ENCODE peak calls at places on chromosomes 11 and 22, in eight cellular contexts. F is suprapubic skin, I is WERI-Rb-1, S is right cardiac atrium, R is thoracic aorta, C is heart right ventricle, Q is body of pancreas, Z is uterus. D is an unnamed sample.

GRCh38 chr22:28563636-28564035 is 116.0 kb downstream of the TTC28 start:
- DNase-seq in F (no peak), I (no peak), S (no peak), R (no peak), C (no peak), Q (no peak), Z (no peak), D (no peak)

GRCh38 chr22:42792909-42793847 is 63.9 kb downstream of the ARFGAP3 start:
- DNase-seq in F (no peak), I (no peak), S (peak), R (no peak), C (peak), Q (peak), Z (no peak), D (no peak)

GRCh38 chr22:24146190-24146616 is 35.1 kb upstream of the SUSD2 start:
- DNase-seq in F (no peak), I (peak), S (peak), R (no peak), C (peak), Q (peak), Z (peak), D (peak)

GRCh38 chr11:105315287-105315686 is 175.7 kb upstream of the CARD18 start:
- DNase-seq in F (no peak), I (no peak), S (no peak), R (no peak), C (no peak), Q (no peak), Z (no peak), D (no peak)

GRCh38 chr11:5004429-5005274 is 10.0 kb downstream of the OR51L1 start:
- DNase-seq in F (no peak), I (peak), S (no peak), R (no peak), C (peak), Q (peak), Z (no peak), D (no peak)

GRCh38 chr22:42066133-42066761 is 4.4 kb downstream of the NAGA start:
- DNase-seq in F (no peak), I (no peak), S (no peak), R (no peak), C (no peak), Q (no peak), Z (no peak), D (no peak)

GRCh38 chr11:85947431-85948272 is 92.5 kb downstream of the CCDC83 start:
- DNase-seq in F (no peak), I (no peak), S (no peak), R (no peak), C (peak), Q (no peak), Z (no peak), D (peak)

GRCh38 chr11:7143908-7144307 is 55.1 kb downstream of the RBMXL2 start:
- DNase-seq in F (no peak), I (no peak), S (no peak), R (no peak), C (no peak), Q (no peak), Z (no peak), D (no peak)

GRCh38 chr11:59403546-59403945 is 22.7 kb downstream of the OR5A2 start:
- DNase-seq in F (no peak), I (no peak), S (no peak), R (no peak), C (no peak), Q (no peak), Z (no peak), D (no peak)

GRCh38 chr11:72779495-72780128 is 14.2 kb downstream of the STARD10 start:
- DNase-seq in F (no peak), I (no peak), S (peak), R (no peak), C (no peak), Q (no peak), Z (no peak), D (no peak)

GRCh38 chr11:78432058-78432515 is 14.5 kb upstream of the GAB2 start:
- DNase-seq in F (no peak), I (peak), S (peak), R (no peak), C (no peak), Q (peak), Z (peak), D (no peak)

GRCh38 chr22:39254789-39255298 is 10.1 kb upstream of the PDGFB start:
- DNase-seq in F (no peak), I (no peak), S (no peak), R (no peak), C (peak), Q (no peak), Z (no peak), D (peak)

GRCh38 chr11:117387992-117388765 is 60.5 kb downstream of the CEP164 start:
- DNase-seq in F (no peak), I (no peak), S (no peak), R (no peak), C (no peak), Q (no peak), Z (no peak), D (no peak)

GRCh38 chr11:40722179-40722795 is 737.2 kb downstream of the LRRC4C start:
- DNase-seq in F (no peak), I (peak), S (no peak), R (no peak), C (no peak), Q (peak), Z (no peak), D (no peak)

GRCh38 chr22:43826142-43827093 is 14.3 kb upstream of the EFCAB6 start:
- DNase-seq in F (peak), I (peak), S (peak), R (no peak), C (no peak), Q (peak), Z (no peak), D (no peak)

GRCh38 chr11:129861702-129862107 is 33.7 kb downstream of the NFRKB start:
- DNase-seq in F (no peak), I (no peak), S (no peak), R (no peak), C (peak), Q (peak), Z (peak), D (no peak)

GRCh38 chr11:130671801-130672700 is 223.6 kb downstream of the ADAMTS15 start:
- DNase-seq in F (no peak), I (no peak), S (peak), R (peak), C (peak), Q (peak), Z (peak), D (peak)

GRCh38 chr11:68978931-68979591 is 1.7 kb downstream of the MRGPRD start:
- DNase-seq in F (peak), I (no peak), S (no peak), R (no peak), C (peak), Q (peak), Z (no peak), D (peak)

DNA sequence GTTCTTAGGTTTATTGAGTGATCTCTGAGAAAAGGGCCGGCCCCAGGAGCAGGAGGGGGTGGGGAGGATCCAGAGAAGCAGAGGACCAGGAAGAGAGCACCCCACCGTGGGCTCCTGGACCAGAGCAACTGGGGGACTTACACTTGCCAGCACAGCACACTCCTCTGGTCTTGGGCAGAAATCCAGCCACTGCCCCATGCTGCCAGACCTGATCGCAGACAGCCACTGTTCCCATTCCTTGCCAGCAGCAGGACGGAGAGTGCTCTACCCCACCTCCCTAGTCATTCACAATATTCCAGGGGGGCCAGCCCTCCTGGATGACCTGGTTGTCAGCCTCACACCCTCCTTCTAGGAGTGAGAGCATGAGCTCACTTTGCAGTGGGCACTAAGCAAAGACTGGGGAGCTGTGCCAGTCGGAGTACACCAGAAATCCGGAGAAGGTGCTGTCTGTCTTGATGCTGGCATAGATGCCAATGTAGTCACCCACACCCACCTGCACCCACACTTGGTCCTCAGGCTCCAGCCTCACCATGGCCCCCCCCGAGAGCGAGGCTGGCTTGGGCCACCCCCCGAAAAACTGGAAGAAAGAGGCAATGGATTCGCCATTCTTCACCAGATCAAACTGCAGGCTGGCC is 1.6 kb downstream of the C1QTNF5 start:
- DNase-seq in F (no peak), I (no peak), S (peak), R (no peak), C (no peak), Q (peak), Z (no peak), D (peak)
- H3K4me3 ChIP-seq in F (peak), I (peak), S (peak), R (peak), C (peak), Q (no peak), Z (peak), D (peak)

DNA sequence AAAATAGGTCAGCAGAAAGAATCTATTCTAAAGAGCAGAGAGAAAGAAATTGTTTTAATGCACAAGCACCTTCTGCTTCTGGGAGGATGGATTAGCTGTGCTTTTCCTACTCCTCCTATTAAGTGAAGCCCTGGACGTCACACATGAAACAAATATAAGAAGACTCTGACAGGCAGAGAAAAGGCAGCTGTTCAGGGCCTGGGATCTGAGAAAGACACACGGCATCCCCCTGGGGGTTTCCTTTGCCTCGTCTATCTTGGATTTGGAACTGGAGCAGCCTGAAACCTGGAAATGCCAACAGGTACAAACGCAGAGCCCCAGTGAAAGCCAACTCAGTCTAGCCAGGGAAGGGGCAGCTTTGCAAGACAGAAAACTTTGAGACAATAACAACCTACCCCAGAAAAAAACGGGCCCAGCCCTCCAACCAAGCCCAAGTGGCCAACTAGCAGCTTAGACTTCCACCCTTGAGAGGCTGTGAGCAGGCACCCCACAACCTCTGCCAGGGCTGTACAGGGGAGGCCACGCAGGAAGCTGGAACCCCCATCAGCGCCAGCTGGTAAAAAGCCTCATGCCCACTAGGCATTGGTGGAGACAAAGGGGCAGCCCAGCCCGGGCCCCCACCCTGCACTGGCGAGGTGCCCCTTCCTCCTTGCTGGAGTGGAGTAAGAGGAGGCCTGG is 7.3 kb downstream of the CERK start:
- DNase-seq in F (no peak), I (no peak), S (no peak), R (no peak), C (no peak), Q (no peak), Z (no peak), D (no peak)
- H3K27ac ChIP-seq in F (peak), I (no peak), S (peak), R (no peak), C (peak), Q (peak), Z (peak), D (no peak)

DNA sequence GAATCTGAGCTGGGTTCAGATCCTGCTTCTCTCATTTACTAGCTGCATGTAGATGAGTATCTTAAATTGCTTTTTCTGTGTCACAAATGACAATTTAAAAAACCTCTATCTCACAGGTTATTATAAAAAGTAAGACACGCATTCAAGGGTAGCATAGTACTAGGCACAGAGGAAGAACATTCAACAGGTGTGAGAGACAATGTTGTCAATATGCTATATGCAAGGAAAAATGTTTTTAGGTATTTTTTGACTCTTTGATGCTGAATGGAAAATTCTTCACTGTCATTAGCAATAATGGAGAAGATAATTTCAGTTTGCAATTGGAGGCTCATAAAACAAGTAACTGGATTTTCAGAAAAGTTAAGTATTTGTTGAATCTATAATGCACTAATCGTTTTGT is 81.6 kb downstream of the PIWIL4 start:
- DNase-seq in F (no peak), I (no peak), S (no peak), R (no peak), C (no peak), Q (no peak), Z (no peak), D (no peak)
- H3K4me3 ChIP-seq in F (no peak), I (no peak), S (no peak), R (no peak), C (no peak), Q (no peak), Z (no peak), D (no peak)

DNA sequence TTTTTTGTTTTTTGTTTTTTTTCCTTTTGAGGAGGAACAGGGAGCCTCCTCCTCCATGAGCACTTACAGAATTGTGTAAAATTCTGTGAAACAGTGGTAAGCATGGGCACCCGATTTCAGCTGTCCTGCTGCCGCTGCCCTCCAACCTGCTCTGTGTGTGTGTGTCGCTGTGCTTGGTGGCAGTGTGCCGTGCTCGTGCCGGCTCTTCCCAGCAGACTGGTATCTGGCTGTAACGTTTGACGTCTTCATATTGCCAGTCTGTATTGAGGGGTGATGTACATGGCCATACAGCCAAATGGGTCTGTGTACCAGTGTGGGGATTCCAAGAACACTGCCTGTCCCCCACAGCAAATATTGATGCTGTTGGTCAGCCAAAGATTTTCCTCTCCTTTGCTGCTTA is 97.1 kb downstream of the CWC15 start:
- DNase-seq in F (no peak), I (no peak), S (no peak), R (no peak), C (no peak), Q (no peak), Z (no peak), D (no peak)
- H3K27ac ChIP-seq in F (no peak), I (no peak), S (no peak), R (peak), C (peak), Q (no peak), Z (peak), D (peak)

DNA sequence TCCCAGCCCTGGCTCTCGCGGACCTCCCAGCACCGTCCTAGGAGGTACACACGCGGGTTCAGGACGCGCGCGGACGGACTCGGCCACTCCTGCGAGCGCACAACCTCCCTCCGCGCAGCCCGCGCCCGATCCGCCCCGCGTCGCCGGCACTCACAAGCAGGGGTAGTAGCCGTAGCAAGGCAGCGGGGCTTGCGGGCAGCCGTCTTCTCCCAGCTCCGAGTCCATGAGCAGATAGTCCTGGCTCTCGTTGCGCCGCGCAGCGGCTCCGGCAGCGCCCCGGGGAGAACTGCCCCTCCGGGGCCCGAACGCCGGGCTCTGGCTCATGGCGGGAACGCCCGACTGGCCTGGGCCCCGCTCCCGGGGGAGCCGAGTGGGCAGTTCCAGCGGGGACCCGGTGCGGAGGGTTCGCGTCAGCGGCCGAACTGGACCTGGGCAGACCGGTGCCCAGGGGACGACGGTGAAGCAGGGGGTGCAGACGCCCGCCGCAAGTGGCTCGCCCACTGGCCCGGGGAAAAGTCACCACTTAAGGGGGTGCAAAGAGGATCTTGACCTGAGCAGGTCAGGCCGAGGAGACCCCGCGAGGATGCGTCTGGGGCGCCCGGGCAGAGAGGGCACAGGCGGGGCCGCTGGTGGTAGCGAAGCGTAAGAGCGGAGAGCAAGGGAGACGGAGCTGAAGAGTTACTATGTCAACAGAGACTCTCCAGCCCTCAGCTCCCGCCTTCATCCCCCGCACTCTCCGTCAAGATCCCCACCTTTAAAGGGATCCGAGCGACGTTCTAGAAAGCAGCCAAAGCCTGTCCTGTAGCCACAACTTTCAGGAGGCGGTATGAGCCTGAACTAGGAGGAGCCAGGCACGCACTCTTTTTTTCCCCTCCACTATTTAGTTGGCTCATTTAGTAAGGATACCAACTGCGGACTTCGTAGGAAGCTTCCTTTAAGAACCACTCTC is at the start of gene TRPC6:
- DNase-seq in F (no peak), I (peak), S (peak), R (no peak), C (no peak), Q (peak), Z (peak), D (peak)
- H3K4me3 ChIP-seq in F (peak), I (peak), S (peak), R (peak), C (peak), Q (no peak), Z (peak), D (peak)

DNA sequence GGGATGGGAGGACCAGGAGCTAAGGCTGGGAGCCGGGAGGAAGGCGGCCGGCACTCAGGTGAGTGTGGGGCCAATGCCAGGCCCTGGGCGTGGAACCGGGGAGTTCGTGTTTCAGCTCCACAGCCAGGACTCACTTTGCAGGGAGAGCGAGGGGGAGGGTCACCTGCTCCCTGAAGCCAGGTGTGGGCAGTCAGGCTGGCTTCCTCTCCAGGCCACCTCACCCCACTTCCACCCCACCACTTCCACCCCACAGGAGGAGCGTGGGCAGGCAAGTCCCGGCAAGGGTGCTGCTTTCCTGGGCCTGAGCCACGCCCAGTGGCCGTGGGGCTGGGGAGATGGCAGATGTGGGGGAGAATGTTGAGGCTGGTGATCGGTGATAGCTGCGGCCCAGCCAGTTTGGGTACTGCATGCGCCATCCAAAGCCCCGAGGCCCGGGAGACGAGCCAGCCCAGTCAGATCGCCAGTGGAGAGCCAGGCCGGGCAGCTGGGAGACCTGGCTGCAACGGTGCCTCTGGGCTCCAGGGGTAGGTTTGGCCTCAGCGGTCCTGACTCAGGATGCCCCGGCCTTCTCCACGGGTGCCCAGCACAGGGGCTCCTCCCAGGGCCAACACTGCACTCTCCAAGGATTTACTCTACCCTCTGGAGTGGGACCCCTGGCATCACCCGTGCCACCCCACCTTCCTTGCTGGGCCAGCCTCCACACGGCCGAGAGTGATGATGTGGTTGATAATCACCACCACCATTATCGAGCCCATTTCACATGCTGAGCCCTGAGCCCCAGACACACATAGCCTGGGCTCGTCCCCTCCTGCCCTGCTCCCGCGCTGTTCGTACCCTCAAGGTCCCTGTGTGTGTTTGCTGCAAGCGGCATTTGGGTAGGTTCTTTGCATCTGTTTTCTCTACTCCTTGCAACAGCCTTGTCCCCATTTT is 93.8 kb downstream of the WNT7B start:
- DNase-seq in F (peak), I (peak), S (peak), R (no peak), C (no peak), Q (peak), Z (peak), D (peak)
- H3K27ac ChIP-seq in F (no peak), I (no peak), S (no peak), R (no peak), C (no peak), Q (no peak), Z (no peak), D (no peak)

DNA sequence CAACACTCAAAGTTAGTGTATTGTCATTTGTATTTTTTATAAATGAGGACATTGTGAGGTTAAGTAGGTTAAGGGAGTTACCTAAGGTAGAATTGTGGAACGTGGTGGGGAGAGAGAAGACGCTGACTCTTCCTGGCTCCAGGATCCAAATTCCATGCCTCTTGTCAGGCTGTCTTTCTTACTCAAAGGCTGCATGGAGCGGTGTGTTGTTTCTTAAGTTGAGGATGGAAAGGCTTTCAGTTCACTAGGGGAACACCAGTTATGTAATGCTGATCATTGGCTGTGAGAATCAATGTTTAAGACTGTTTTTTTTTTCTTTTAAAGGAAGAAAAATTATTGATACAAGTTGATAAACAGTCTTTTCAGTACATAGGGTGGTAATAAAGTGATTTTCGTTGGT is 2.9 kb downstream of the UBE2L3 start:
- DNase-seq in F (no peak), I (no peak), S (no peak), R (no peak), C (no peak), Q (no peak), Z (no peak), D (no peak)
- H3K4me3 ChIP-seq in F (no peak), I (no peak), S (no peak), R (no peak), C (no peak), Q (no peak), Z (no peak), D (no peak)

GRCh38 chr11:108624196-108624925 is 30.8 kb upstream of the EXPH5 start:
- DNase-seq in F (no peak), I (no peak), S (no peak), R (no peak), C (no peak), Q (no peak), Z (no peak), D (no peak)
- H3K27ac ChIP-seq in F (peak), I (no peak), S (no peak), R (no peak), C (no peak), Q (no peak), Z (no peak), D (no peak)

D was measured in heart left ventricle.